ENCODE peak calls at places on chromosomes 7 and 10, in five cellular contexts. W, Z, P, X and J are unnamed samples.

GRCh38 chr7:46291064-46291463 is 370.0 kb upstream of the IGFBP3 start:
- DNase-seq in Z (no peak), P (no peak), X (no peak), W (peak), J (no peak)

GRCh38 chr7:156017916-156018700 is 205.8 kb upstream of the SHH start:
- DNase-seq in P (no peak), X (no peak), W (no peak), Z (no peak), J (no peak)

GRCh38 chr7:44059219-44060090 is 5.9 kb downstream of the PGAM2 start:
- DNase-seq in Z (no peak), X (no peak), W (no peak), P (no peak), J (no peak)

GRCh38 chr7:36440880-36441279 is 51.2 kb downstream of the ANLN start:
- DNase-seq in P (peak), Z (no peak), X (no peak), W (no peak), J (peak)

GRCh38 chr10:90925078-90926029 is 4.5 kb upstream of the ANKRD1 start:
- DNase-seq in Z (peak), P (no peak), W (no peak), X (no peak), J (peak)

GRCh38 chr10:103748020-103748419 is 107.4 kb downstream of the SH3PXD2A start:
- DNase-seq in Z (no peak), X (no peak), W (no peak), P (no peak), J (no peak)

GRCh38 chr7:34034728-34035127 is 129.4 kb downstream of the BMPER start:
- DNase-seq in X (no peak), P (no peak), W (no peak), Z (no peak), J (no peak)

GRCh38 chr7:32892521-32893224 is 1.1 kb upstream of the KBTBD2 start:
- DNase-seq in P (no peak), Z (no peak), W (no peak), X (peak), J (peak)

GRCh38 chr10:47055386-47056382 is 144.5 kb downstream of the PTPN20 start:
- DNase-seq in P (no peak), Z (no peak), X (no peak), W (no peak), J (no peak)

GRCh38 chr7:78212476-78213060 is 414.0 kb downstream of the PHTF2 start:
- DNase-seq in X (no peak), W (no peak), P (no peak), Z (no peak), J (no peak)

GRCh38 chr10:22219308-22219707 is 1.5 kb upstream of the EBLN1 start:
- DNase-seq in W (no peak), P (no peak), X (peak), Z (no peak), J (no peak)

GRCh38 chr10:103725242-103725641 is 130.1 kb downstream of the SH3PXD2A start:
- DNase-seq in Z (no peak), X (no peak), P (no peak), W (no peak), J (no peak)

GRCh38 chr7:2670720-2671391 is 17.1 kb upstream of the AMZ1 start:
- DNase-seq in W (no peak), X (peak), Z (no peak), P (peak), J (peak)

GRCh38 chr7:96773483-96773882 is 63.8 kb upstream of the SEM1 start:
- DNase-seq in W (no peak), Z (no peak), X (no peak), P (no peak), J (no peak)

GRCh38 chr10:103991393-103992128 is 24.6 kb downstream of the SLK start:
- DNase-seq in W (no peak), Z (no peak), X (no peak), P (no peak), J (no peak)

GRCh38 chr10:12193193-12193592 is 2.5 kb downstream of the NUDT5 start:
- DNase-seq in Z (no peak), X (no peak), W (no peak), P (no peak), J (no peak)

GRCh38 chr7:7693881-7694280 is 24.5 kb downstream of the RPA3 start:
- DNase-seq in P (peak), Z (no peak), W (no peak), X (no peak), J (no peak)

GRCh38 chr7:7696458-7697119 is 21.8 kb downstream of the RPA3 start:
- DNase-seq in X (no peak), Z (no peak), P (peak), W (no peak), J (no peak)

GRCh38 chr7:7695418-7695817 is 23.0 kb downstream of the RPA3 start:
- DNase-seq in P (no peak), X (no peak), W (no peak), Z (no peak), J (no peak)

GRCh38 chr7:7698930-7699329 is 19.5 kb downstream of the RPA3 start:
- DNase-seq in Z (no peak), X (no peak), W (no peak), P (no peak), J (no peak)

GRCh38 chr7:7694542-7694941 is 23.9 kb downstream of the RPA3 start:
- DNase-seq in P (no peak), W (no peak), X (no peak), Z (no peak), J (no peak)
- H3K27ac ChIP-seq in P (no peak), W (no peak), X (no peak), Z (no peak), J (no peak)

GRCh38 chr10:92961638-92962037 is 99.0 kb upstream of the CYP26C1 start:
- DNase-seq in P (no peak), W (no peak), X (no peak), Z (no peak), J (no peak)

GRCh38 chr10:92969151-92969550 is 91.4 kb upstream of the CYP26C1 start:
- DNase-seq in W (no peak), P (no peak), Z (no peak), X (no peak), J (no peak)

GRCh38 chr10:92970301-92971070 is 90.1 kb upstream of the CYP26C1 start:
- DNase-seq in Z (no peak), P (no peak), X (no peak), W (no peak), J (no peak)

DNA sequence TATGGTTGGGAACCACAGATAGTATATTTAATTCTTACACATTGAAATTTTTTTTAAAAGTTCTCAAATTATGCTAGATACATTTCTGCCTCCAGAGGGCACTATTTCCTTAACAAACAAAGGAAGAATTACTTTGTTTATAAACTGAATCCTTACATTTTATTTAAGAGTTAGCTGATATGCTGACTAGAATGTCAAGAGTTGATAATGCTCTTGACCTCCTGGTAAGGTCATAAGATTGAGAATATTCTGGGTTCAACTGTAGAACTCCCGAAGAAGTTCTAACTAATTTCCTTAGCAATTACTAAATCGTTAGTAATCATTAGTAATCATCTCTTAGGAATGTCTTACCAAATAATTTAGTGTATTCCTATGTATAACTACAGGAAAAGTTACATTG is 95.3 kb upstream of the CYP26C1 start:
- DNase-seq in Z (no peak), X (peak), W (no peak), P (peak), J (peak)
- H2AFZ ChIP-seq in Z (no peak), X (no peak), W (no peak), P (no peak), J (no peak)

GRCh38 chr10:92699193-92699517 is 9.4 kb downstream of the HHEX start:
- DNase-seq in W (no peak), Z (no peak), P (no peak), X (no peak), J (peak)

GRCh38 chr10:92702301-92702916 is 12.7 kb downstream of the HHEX start:
- DNase-seq in W (no peak), P (no peak), X (no peak), Z (no peak), J (no peak)

GRCh38 chr10:92697663-92698511 is 8.1 kb downstream of the HHEX start:
- DNase-seq in P (peak), W (no peak), X (no peak), Z (no peak), J (no peak)

GRCh38 chr10:92696606-92697383 is 7.0 kb downstream of the HHEX start:
- DNase-seq in W (no peak), Z (no peak), P (peak), X (peak), J (peak)

GRCh38 chr10:92699518-92700272 is 9.9 kb downstream of the HHEX start:
- DNase-seq in Z (no peak), W (no peak), P (no peak), X (peak), J (peak)
- TF ChIP-seq CREB1 in Z (peak), W (peak), P (no peak), X (no peak), J (no peak)

DNA sequence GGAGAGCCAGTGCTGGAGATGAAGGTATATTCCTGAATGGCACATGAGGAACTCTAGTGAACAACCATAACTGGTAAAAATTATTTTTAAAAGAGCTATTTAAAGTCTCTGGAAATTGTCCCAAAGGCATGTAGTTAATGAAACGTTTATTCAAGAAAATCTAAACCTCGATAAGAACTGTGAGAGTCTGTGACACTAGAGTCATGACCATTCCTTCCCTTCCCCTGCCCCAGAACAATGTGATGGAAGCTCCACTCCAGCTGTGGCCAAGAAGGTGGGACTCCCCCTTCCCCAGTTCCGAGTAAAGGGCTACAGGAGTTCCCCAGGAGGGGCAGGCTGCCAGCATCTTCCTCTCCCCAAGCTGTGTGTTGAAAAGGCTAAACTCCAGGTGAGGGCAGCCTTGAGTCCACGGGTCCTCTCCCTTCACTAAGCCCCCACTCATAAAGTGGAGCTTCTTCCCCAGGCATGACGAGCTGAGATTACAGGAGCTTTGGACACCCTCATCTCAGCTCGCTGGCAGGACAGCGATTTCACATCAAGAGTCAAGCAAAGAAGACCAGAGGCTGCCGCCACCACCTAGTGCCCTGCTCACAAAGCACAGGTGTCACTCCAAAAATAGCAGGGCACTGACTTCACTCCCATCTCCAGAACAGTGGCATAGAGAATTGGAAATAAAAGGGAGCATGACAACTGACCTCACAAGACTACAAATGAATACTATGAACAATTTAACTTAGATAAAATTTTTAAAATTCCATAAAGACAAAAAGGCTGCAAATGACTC is 68.5 kb downstream of the NHLRC2 start:
- DNase-seq in Z (peak), P (no peak), X (no peak), W (no peak), J (peak)
- H3K27ac ChIP-seq in Z (no peak), P (no peak), X (no peak), W (no peak), J (no peak)

DNA sequence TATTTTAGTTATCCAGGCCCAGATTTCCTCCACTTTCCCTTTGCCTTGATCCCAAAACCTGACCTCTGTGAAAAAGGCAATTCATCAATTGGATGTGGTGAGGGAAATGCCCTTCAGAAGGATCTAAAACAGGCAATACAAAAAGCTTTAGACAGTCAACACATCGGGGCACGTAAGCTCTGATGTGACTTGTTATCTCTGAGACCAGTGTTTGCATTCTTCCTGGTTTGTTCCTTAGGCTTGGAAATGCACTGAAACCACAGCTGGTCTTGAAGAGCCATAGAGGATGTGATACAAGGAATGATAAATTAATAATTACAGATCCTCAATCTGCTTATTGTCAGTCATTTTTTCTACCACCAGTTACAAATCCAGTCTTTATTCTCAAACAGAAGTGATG is 140.9 kb upstream of the HDAC9 start:
- DNase-seq in X (no peak), P (no peak), W (no peak), Z (no peak), J (no peak)
- H2AFZ ChIP-seq in X (no peak), P (no peak), W (no peak), Z (peak), J (no peak)

DNA sequence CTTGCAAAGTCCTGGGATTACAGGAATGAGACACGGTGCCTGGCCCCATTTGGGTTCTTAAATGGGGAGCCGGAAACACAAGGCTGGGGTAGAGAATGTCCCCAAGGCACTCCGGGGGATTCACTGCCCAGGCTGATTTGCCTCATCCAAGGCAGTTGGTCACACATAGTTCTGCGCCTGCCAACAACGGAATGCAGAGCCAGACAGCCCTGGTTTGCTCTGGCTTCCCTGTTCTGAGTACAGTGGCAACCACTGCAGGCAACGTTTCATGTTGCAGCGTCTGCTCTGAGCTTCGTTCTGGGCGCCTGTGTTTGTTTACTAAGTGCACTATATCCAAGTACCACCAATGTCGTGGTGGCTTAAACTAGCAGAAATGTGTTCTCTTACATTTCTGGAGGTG is 61.7 kb upstream of the C1QL3 start:
- DNase-seq in W (no peak), Z (no peak), X (no peak), P (peak), J (no peak)
- TF ChIP-seq CREB1 in W (no peak), Z (no peak), X (no peak), P (no peak), J (no peak)

GRCh38 chr7:7745258-7745657 is 26.9 kb upstream of the RPA3 start:
- DNase-seq in Z (no peak), W (no peak), X (no peak), P (no peak), J (no peak)
- H3K27ac ChIP-seq in Z (no peak), W (no peak), X (no peak), P (no peak), J (no peak)

DNA sequence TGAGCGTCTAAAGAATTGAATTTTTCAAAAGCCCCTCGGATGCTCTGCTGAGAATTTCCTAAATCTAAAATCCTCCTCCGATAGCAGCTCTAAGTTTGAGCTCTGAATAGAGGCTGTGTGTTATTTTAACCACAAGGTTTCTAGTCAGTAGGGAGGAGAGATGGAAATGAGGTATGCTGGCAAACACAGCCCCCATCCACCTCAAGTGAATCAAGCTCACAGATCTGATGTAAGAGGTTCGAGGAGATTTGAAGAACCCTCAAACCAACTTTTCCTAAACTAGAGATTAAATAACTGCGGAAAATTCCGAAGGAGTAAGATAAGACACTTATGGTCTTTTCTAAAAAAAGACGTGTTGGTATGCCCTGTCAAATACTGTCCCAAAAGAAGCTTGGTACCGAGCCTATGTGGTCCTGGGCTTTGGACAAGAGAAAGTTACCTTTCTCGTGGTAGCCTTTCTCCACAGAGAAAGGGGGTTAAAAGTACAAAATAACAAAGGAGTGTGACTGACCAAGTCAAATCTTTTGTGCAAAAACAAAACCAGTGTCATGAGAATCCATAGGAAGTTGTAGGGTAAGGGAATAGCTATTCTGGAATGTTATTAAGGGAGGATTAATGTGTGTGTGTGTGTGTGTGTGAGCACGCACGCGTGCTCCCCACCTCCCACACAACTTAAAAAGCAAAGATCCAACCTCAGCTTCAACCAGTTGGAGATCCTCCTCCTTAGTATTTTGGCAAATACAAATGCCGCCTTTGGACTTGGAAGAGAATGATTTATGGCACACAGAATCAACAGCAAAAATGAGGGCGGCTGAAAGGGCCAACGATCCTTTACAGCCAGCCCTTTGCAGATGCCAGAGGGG is 56.2 kb upstream of the JCAD start:
- DNase-seq in X (no peak), P (no peak), W (no peak), Z (no peak), J (peak)
- H2AFZ ChIP-seq in X (no peak), P (no peak), W (no peak), Z (peak), J (peak)

DNA sequence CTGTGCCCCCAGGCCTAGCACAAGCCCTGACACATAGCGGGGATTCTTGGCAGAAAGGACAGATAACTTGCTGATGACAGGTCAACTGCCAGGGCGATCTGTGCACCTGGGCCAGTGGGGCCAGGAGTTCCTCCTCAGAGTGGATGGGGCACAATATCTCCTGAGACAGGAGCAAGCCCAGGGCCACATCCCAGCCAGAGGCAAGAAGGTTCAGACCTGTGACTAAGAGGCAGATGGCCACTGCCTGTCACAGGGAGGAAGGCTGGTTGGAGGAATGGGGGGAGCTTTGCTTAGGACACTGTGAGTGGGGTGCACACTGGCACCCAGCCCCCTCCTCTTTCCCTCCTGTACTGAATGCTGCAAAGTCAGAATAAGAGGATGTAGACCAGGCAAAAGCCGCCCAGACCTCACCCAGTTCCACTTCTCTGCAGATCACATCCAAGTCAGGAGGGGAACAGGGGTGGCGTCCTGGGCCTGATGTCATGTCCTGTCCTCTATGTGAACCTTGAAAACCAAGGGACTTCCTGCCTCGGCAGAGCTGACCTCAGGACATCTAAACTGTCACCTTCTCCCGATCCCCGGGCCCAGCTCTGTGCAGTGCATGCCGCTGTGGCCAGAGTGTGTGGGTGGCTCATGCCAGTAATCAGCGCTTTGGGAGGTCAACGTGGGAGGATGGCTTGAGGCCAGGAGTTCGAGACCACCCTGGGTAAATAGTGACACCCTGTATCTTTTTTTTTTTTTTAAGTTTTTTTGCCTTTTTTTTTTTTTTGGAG is 1.3 kb downstream of the GUSB start:
- DNase-seq in X (peak), W (peak), Z (no peak), P (no peak), J (peak)
- TF ChIP-seq CREB1 in X (peak), W (peak), Z (no peak), P (no peak), J (no peak)

GRCh38 chr10:87090779-87091178 is 3.9 kb downstream of the GLUD1 start:
- DNase-seq in W (no peak), Z (no peak), X (no peak), P (no peak), J (peak)
- H3K27ac ChIP-seq in W (no peak), Z (no peak), X (no peak), P (peak), J (no peak)